ENCODE peak calls at places on chromosomes 6 and 20, in ten cellular contexts. B, A, R, S, K, G, U, O, Y and E are unnamed samples.

GRCh38 chr6:132937466-132937906 is 123.1 kb downstream of the RPS12 start:
- DNase-seq in B (no peak), A (peak), R (peak), S (no peak), K (no peak), G (peak), U (no peak), O (peak), Y (no peak), E (peak)

GRCh38 chr6:40394381-40394780 is 192.8 kb downstream of the LRFN2 start:
- DNase-seq in B (no peak), A (no peak), R (no peak), S (no peak), K (no peak), G (no peak), U (no peak), O (no peak), Y (no peak), E (no peak)

GRCh38 chr6:118744261-118744941 is 93.0 kb upstream of the CEP85L start:
- DNase-seq in B (no peak), A (no peak), R (no peak), S (peak), K (no peak), G (no peak), U (no peak), O (no peak), Y (no peak), E (peak)

GRCh38 chr20:63505281-63505680 is 6.4 kb upstream of the EEF1A2 start:
- DNase-seq in B (no peak), A (no peak), R (no peak), S (no peak), K (no peak), G (no peak), U (no peak), O (no peak), Y (no peak), E (no peak)

GRCh38 chr6:36722879-36723278 is 25.3 kb downstream of the RAB44 start:
- DNase-seq in B (no peak), A (no peak), R (no peak), S (no peak), K (no peak), G (no peak), U (no peak), O (no peak), Y (no peak), E (no peak)

GRCh38 chr6:29626948-29627761 is 5.8 kb downstream of the GABBR1 start:
- DNase-seq in B (no peak), A (peak), R (no peak), S (no peak), K (no peak), G (no peak), U (no peak), O (no peak), Y (no peak), E (peak)

GRCh38 chr6:85660181-85660611 is 17.5 kb upstream of the SYNCRIP start:
- DNase-seq in B (no peak), A (no peak), R (peak), S (peak), K (no peak), G (no peak), U (no peak), O (no peak), Y (no peak), E (peak)

GRCh38 chr6:167245586-167245985 is 45.5 kb upstream of the UNC93A start:
- DNase-seq in B (no peak), A (no peak), R (no peak), S (no peak), K (no peak), G (no peak), U (no peak), O (no peak), Y (no peak), E (no peak)

GRCh38 chr6:153150400-153150766 is 19.3 kb upstream of the RGS17 start:
- DNase-seq in B (no peak), A (no peak), R (no peak), S (no peak), K (no peak), G (no peak), U (no peak), O (no peak), Y (no peak), E (no peak)

GRCh38 chr6:37712508-37712907 is 14.8 kb upstream of the MDGA1 start:
- DNase-seq in B (no peak), A (no peak), R (no peak), S (no peak), K (no peak), G (no peak), U (no peak), O (no peak), Y (no peak), E (no peak)

GRCh38 chr6:2976060-2976459 is 4.7 kb upstream of the SERPINB6 start:
- DNase-seq in B (no peak), A (no peak), R (no peak), S (no peak), K (no peak), G (no peak), U (no peak), O (no peak), Y (no peak), E (no peak)

GRCh38 chr6:30231067-30231466 is 17.9 kb upstream of the TRIM26 start:
- DNase-seq in B (no peak), A (no peak), R (no peak), S (no peak), K (no peak), G (no peak), U (no peak), O (no peak), Y (no peak), E (no peak)

GRCh38 chr6:135182993-135183531 is 2.0 kb downstream of the MYB start:
- DNase-seq in B (peak), A (no peak), R (no peak), S (no peak), K (no peak), G (peak), U (peak), O (peak), Y (no peak), E (no peak)

GRCh38 chr20:3364323-3365013 is 43.0 kb downstream of the DNAAF9 start:
- DNase-seq in B (no peak), A (no peak), R (no peak), S (peak), K (no peak), G (no peak), U (no peak), O (no peak), Y (no peak), E (no peak)

GRCh38 chr20:3353646-3354045 is 53.8 kb downstream of the DNAAF9 start:
- DNase-seq in B (no peak), A (no peak), R (no peak), S (no peak), K (no peak), G (no peak), U (no peak), O (no peak), Y (no peak), E (no peak)

GRCh38 chr20:3354247-3354646 is 53.2 kb downstream of the DNAAF9 start:
- DNase-seq in B (no peak), A (no peak), R (no peak), S (no peak), K (no peak), G (no peak), U (no peak), O (no peak), Y (no peak), E (no peak)

GRCh38 chr20:3360752-3361151 is 46.7 kb downstream of the DNAAF9 start:
- DNase-seq in B (no peak), A (no peak), R (no peak), S (no peak), K (no peak), G (no peak), U (no peak), O (no peak), Y (no peak), E (no peak)

GRCh38 chr20:3358676-3359340 is 48.7 kb downstream of the DNAAF9 start:
- DNase-seq in B (no peak), A (no peak), R (no peak), S (no peak), K (no peak), G (peak), U (no peak), O (no peak), Y (no peak), E (no peak)
- H3K4me3 ChIP-seq in B (no peak), A (no peak), R (no peak), S (no peak), K (no peak), G (no peak), U (no peak), O (no peak), Y (no peak), E (no peak)

DNA sequence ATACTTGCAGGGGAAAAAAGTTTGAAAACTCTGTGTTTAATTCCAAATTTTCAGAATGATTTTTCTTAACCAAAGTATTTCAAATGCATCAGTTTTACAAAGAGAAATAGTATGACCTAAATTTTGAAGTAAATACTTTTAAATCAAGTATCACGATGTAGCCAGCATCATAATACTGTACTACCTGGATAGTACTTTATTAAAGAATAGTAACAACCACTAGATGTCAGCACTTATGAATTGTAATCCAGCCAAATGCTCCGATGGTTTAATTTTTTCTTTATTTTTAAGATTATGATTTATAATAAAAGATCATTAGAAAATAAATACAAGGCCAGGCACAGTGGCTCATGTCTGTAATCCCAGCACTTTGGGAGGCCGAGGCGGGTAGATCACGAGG is 37.2 kb upstream of the HACE1 start:
- DNase-seq in B (no peak), A (no peak), R (peak), S (no peak), K (no peak), G (peak), U (no peak), O (no peak), Y (no peak), E (no peak)
- TF ChIP-seq CTCF in B (no peak), A (no peak), R (peak), S (no peak), K (peak), G (peak), U (no peak), O (no peak), Y (no peak), E (peak)

GRCh38 chr6:11016452-11016851 is 27.7 kb downstream of the ELOVL2 start:
- DNase-seq in B (no peak), A (no peak), R (no peak), S (no peak), K (no peak), G (no peak), U (no peak), O (no peak), Y (no peak), E (no peak)

GRCh38 chr6:11021003-11021402 is 23.1 kb downstream of the ELOVL2 start:
- DNase-seq in B (no peak), A (no peak), R (no peak), S (no peak), K (no peak), G (no peak), U (no peak), O (no peak), Y (no peak), E (no peak)

GRCh38 chr6:11017090-11017489 is 27.0 kb downstream of the ELOVL2 start:
- DNase-seq in B (no peak), A (no peak), R (no peak), S (no peak), K (no peak), G (no peak), U (no peak), O (no peak), Y (no peak), E (no peak)

GRCh38 chr6:11021714-11022113 is 22.4 kb downstream of the ELOVL2 start:
- DNase-seq in B (no peak), A (no peak), R (no peak), S (no peak), K (no peak), G (peak), U (no peak), O (no peak), Y (no peak), E (no peak)

DNA sequence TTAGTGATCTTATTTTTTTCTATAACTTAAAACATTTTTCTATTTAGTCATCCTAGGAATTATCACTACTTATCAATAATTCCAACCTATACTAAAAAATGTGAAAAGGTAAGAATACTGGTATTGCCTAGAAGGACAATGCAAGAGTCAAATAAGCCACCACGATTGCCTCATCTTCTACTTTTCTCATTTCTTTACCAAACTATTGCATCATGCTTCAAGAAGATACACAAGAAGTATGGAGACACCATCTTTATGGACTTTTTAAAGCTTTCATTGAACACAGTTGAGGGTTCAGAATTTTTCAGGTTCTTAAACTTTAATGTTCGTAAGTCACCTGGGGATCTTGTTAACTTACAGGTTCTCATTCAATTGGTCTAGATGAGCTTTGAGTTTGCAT is 25.9 kb downstream of the ELOVL2 start:
- DNase-seq in B (no peak), A (no peak), R (no peak), S (no peak), K (no peak), G (no peak), U (no peak), O (no peak), Y (peak), E (no peak)
- H3K4me3 ChIP-seq in B (no peak), A (no peak), R (no peak), S (no peak), K (no peak), G (no peak), U (no peak), O (no peak), Y (no peak), E (no peak)

GRCh38 chr20:37543828-37544227 is 16.2 kb upstream of the BLCAP start:
- DNase-seq in B (peak), A (no peak), R (peak), S (no peak), K (no peak), G (peak), U (no peak), O (no peak), Y (no peak), E (peak)
- TF ChIP-seq CTCF in B (peak), A (no peak), R (peak), S (peak), K (no peak), G (peak), U (no peak), O (no peak), Y (peak), E (peak)

DNA sequence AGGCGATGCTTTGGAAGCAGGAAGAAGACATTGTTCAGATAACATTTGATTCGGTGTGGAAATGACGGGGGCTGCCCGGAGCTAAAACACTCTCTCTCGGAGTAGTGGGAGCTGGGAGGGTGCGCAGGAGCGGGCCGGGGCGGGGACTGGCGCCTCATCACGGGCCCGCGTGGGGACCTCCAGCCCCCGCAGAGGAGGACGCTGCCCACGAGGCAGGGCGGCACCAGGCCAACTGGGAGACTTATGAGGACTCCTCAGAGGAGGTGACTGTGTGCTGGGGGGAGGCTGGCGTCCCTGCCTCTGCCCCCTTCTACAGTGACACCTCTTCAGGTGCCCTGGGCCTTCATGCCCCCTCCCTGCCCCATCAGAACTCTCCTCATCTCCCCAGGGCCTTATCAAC is 15.2 kb downstream of the DDO start:
- DNase-seq in B (no peak), A (no peak), R (no peak), S (no peak), K (no peak), G (no peak), U (no peak), O (no peak), Y (no peak), E (no peak)
- H3K4me3 ChIP-seq in B (no peak), A (peak), R (no peak), S (peak), K (peak), G (no peak), U (peak), O (no peak), Y (no peak), E (no peak)